ENCODE peak calls at places on chromosomes 2 and 18, in six cellular contexts. H is A549, Y is HepG2, A is HEK293T, O is GM12878, X is K562. M is an unnamed sample.

GRCh38 chr2:191691016-191691725 is 13.2 kb downstream of the NABP1 start:
- DNase-seq in X (peak; percentile 75), A (peak; percentile 67), Y (peak; percentile 81), H (peak; percentile 68), O (peak; percentile 59), M (peak; percentile 87)

GRCh38 chr2:96114546-96114902 is 1.8 kb downstream of the ADRA2B start:
- DNase-seq in O (no peak), Y (no peak), H (no peak), A (no peak), X (no peak), M (no peak)

GRCh38 chr2:71675296-71675695 is 221.9 kb downstream of the DYSF start:
- DNase-seq in Y (no peak), A (no peak), X (no peak), H (no peak), O (no peak), M (no peak)

GRCh38 chr2:130853391-130853790 is 16.7 kb downstream of the ARHGEF4 start:
- DNase-seq in H (no peak), O (no peak), Y (no peak), X (no peak), A (no peak), M (no peak)

GRCh38 chr2:230130668-230131364 is 62.1 kb upstream of the SLC16A14 start:
- DNase-seq in Y (peak; percentile 59), O (no peak), H (no peak), A (no peak), X (peak; percentile 45), M (peak; percentile 64)

GRCh38 chr18:48720655-48721025 is 181.8 kb downstream of the CTIF start:
- DNase-seq in A (no peak), X (no peak), O (no peak), H (no peak), Y (no peak), M (no peak)

GRCh38 chr2:41829011-41829500 is 218.8 kb upstream of the PKDCC start:
- DNase-seq in X (no peak), Y (no peak), H (no peak), A (no peak), O (no peak), M (no peak)

GRCh38 chr2:127226520-127227263 is 6.6 kb upstream of the CYP27C1 start:
- DNase-seq in A (no peak), O (peak; percentile 36), Y (peak; percentile 33), X (peak; percentile 14), H (peak; percentile 88), M (peak; percentile 95)

GRCh38 chr2:186977433-186978045 is 128.6 kb upstream of the ZSWIM2 start:
- DNase-seq in Y (no peak), H (no peak), X (no peak), A (no peak), O (no peak), M (no peak)

GRCh38 chr2:222248256-222248655 is 50.5 kb downstream of the PAX3 start:
- DNase-seq in O (no peak), X (no peak), Y (no peak), A (no peak), H (no peak), M (no peak)

GRCh38 chr2:218849721-218850120 is 9.9 kb upstream of the WNT6 start:
- DNase-seq in A (no peak), O (no peak), H (no peak), Y (peak; percentile 16), X (no peak), M (no peak)

GRCh38 chr2:200812122-200813022 is 662 bp downstream of the BZW1 start:
- DNase-seq in X (peak; percentile 81), Y (peak; percentile 74), A (peak; percentile 57), O (no peak), H (peak; percentile 53), M (peak; percentile 49)
- TF ChIP-seq BHLHE40 in X (peak; percentile 45), Y (no peak), A (no peak), O (peak; percentile 43), H (no peak), M (no peak)

GRCh38 chr2:26316041-26316440 is 29.9 kb upstream of the SELENOI start:
- DNase-seq in X (no peak), H (peak; percentile 35), Y (peak; percentile 35), A (no peak), O (no peak), M (no peak)
- TF ChIP-seq BHLHE40 in X (no peak), H (no peak), Y (no peak), A (no peak), O (no peak), M (no peak)

GRCh38 chr18:23619388-23619873 is 33.1 kb upstream of the NPC1 start:
- DNase-seq in Y (no peak), A (no peak), O (no peak), X (no peak), H (no peak), M (no peak)
- TF ChIP-seq BHLHE40 in Y (no peak), A (no peak), O (peak; percentile 92), X (no peak), H (no peak), M (peak; percentile 73)

GRCh38 chr18:11522992-11523391 is 86.4 kb upstream of the SLC35G4 start:
- DNase-seq in A (no peak), H (no peak), X (no peak), O (no peak), Y (no peak), M (no peak)
- TF ChIP-seq BHLHE40 in A (no peak), H (no peak), X (no peak), O (no peak), Y (no peak), M (no peak)